ENCODE peak calls at places on chromosomes 6 and 20, in four cellular contexts. G is HCT116; I is CD4-positive, alpha-beta T cell; N is astrocyte of the spinal cord. M is an unnamed sample.

GRCh38 chr6:100115702-100116101 is 121.7 kb upstream of the MCHR2 start:
- DNase-seq in G (no peak), I (no peak), N (no peak), M (no peak)

GRCh38 chr6:21905531-21905930 is 312.0 kb downstream of the SOX4 start:
- DNase-seq in G (no peak), I (no peak), N (no peak), M (no peak)

GRCh38 chr6:122798099-122798641 is 9.1 kb downstream of the SMPDL3A start:
- DNase-seq in G (peak; percentile 83), I (no peak), N (peak; percentile 85), M (no peak)

GRCh38 chr6:11439017-11439420 is 98.5 kb upstream of the TMEM170B start:
- DNase-seq in G (no peak), I (no peak), N (no peak), M (no peak)

GRCh38 chr20:64077094-64077493 is 2.2 kb downstream of the RGS19 start:
- DNase-seq in G (no peak), I (peak; percentile 33), N (no peak), M (peak; percentile 55)

GRCh38 chr6:137926207-137926731 is 59.2 kb downstream of the TNFAIP3 start:
- DNase-seq in G (peak; percentile 38), I (no peak), N (peak; percentile 80), M (no peak)

GRCh38 chr6:144493035-144493910 is 208.1 kb downstream of the UTRN start:
- DNase-seq in G (no peak), I (no peak), N (no peak), M (no peak)

GRCh38 chr6:149456311-149457021 is 28.3 kb downstream of the ZC3H12D start:
- DNase-seq in G (no peak), I (no peak), N (no peak), M (no peak)

GRCh38 chr6:135066806-135067205 is 12.2 kb upstream of the HBS1L start:
- DNase-seq in G (no peak), I (no peak), N (no peak), M (no peak)

GRCh38 chr6:13908955-13909381 is 15.8 kb upstream of the RNF182 start:
- DNase-seq in G (peak; percentile 71), I (peak; percentile 43), N (peak; percentile 81), M (no peak)

GRCh38 chr6:141744971-141745370 is 387.8 kb upstream of the GJE1 start:
- DNase-seq in G (no peak), I (no peak), N (no peak), M (no peak)

GRCh38 chr20:50655325-50655880 is 35.9 kb downstream of the RIPOR3 start:
- DNase-seq in G (no peak), I (no peak), N (peak; percentile 69), M (no peak)

GRCh38 chr20:50663095-50663821 is 28.1 kb downstream of the RIPOR3 start:
- DNase-seq in G (peak; percentile 36), I (no peak), N (no peak), M (no peak)

GRCh38 chr20:50654899-50655298 is 36.4 kb downstream of the RIPOR3 start:
- DNase-seq in G (no peak), I (no peak), N (peak; percentile 27), M (no peak)

GRCh38 chr20:50659975-50660670 is 31.2 kb downstream of the RIPOR3 start:
- DNase-seq in G (no peak), I (no peak), N (no peak), M (no peak)

GRCh38 chr20:50658804-50659380 is 32.5 kb downstream of the RIPOR3 start:
- DNase-seq in G (no peak), I (no peak), N (no peak), M (no peak)
- TF ChIP-seq CTCF in G (no peak), I (no peak), N (no peak), M (no peak)

GRCh38 chr20:57435105-57435497 is 43.9 kb downstream of the RBM38 start:
- DNase-seq in G (no peak), I (no peak), N (no peak), M (no peak)

GRCh38 chr20:57436223-57436545 is 45.0 kb downstream of the RBM38 start:
- DNase-seq in G (no peak), I (no peak), N (no peak), M (no peak)

GRCh38 chr20:57434390-57434700 is 43.1 kb downstream of the RBM38 start:
- DNase-seq in G (no peak), I (no peak), N (no peak), M (no peak)

GRCh38 chr20:57437267-57437666 is 46.1 kb downstream of the RBM38 start:
- DNase-seq in G (no peak), I (no peak), N (no peak), M (no peak)

GRCh38 chr20:57435498-57436222 is 44.5 kb downstream of the RBM38 start:
- DNase-seq in G (peak; percentile 88), I (peak; percentile 26), N (peak; percentile 29), M (no peak)
- TF ChIP-seq CTCF in G (no peak), I (no peak), N (no peak), M (no peak)

GRCh38 chr6:76818451-76818850 is 644.8 kb downstream of the HTR1B start:
- DNase-seq in G (no peak), I (no peak), N (no peak), M (no peak)
- TF ChIP-seq CTCF in G (no peak), I (no peak), N (no peak), M (no peak)

DNA sequence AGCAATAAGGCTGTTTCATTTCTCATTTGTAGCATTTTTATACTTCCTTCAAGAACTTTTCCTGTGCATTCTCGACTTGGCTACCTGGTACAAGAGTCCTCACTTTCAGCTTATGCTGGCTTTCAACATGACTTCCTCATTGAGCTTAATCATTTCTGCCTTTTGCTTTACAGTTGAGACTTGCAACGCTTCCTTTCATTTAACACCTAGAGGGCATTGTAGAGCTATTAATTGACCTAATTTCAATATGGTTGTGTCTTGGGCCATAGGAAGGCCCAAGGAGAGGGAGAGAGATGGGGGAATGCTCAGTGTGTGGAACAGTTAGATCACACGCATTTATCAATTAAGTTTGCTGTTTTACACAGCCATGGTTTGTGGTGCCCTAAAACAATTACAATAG is 37.2 kb downstream of the SLC22A2 start:
- DNase-seq in G (no peak), I (no peak), N (no peak), M (no peak)
- TF ChIP-seq CTCF in G (peak; percentile 37), I (no peak), N (no peak), M (no peak)

GRCh38 chr6:131923356-131923755 is 27.8 kb downstream of the CCN2 start:
- DNase-seq in G (peak; percentile 83), I (no peak), N (peak; percentile 56), M (no peak)
- TF ChIP-seq CTCF in G (peak; percentile 56), I (no peak), N (peak; percentile 69), M (no peak)

DNA sequence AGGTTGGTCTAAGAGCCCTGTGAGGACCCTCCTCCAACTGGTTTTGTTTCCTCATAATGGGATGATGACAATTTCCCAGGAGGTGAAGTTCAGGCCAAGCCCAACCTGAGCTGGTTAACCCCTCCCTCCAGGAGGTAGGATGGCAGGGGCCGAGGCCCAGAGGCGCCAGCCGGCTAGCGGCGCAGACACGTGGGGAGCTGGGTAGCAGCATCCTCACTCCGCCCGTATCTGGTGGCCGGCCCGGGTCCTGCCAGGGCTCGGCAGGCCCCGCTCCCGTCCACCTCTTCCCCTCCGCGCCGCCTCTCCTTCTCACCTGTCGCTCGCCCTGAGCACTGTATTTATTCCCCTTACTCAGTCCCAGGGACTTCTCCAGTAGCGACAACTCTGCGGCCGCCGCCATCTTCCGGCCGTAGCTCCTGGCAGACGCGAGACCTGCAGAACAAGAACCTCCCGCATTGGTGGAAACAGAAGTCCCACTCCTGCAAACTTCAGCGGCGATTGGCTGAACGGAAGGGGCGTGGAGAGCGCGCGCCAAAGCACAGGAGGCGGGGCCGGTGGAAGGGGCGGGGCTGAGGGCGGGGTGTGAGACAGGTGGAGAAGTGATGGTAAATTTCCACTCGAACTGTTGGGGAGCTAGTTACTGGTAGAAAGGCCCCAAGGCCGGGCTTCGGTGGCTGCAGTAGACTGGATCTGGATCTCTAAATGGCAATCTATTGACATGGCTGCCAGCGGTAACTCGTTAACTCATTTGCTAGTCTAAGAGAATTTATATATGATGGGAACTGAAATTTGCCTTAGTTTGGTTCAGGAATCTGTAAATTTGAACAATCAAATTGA is at the start of gene EEF1E1:
- DNase-seq in G (peak; percentile 92), I (peak; percentile 96), N (peak; percentile 96), M (peak; percentile 80)
- TF ChIP-seq CTCF in G (no peak), I (no peak), N (no peak), M (no peak)

GRCh38 chr20:44750081-44750805 is 4.6 kb downstream of the KCNK15 start:
- DNase-seq in G (no peak), I (no peak), N (no peak), M (no peak)
- TF ChIP-seq CTCF in G (no peak), I (no peak), N (peak; percentile 4), M (no peak)

DNA sequence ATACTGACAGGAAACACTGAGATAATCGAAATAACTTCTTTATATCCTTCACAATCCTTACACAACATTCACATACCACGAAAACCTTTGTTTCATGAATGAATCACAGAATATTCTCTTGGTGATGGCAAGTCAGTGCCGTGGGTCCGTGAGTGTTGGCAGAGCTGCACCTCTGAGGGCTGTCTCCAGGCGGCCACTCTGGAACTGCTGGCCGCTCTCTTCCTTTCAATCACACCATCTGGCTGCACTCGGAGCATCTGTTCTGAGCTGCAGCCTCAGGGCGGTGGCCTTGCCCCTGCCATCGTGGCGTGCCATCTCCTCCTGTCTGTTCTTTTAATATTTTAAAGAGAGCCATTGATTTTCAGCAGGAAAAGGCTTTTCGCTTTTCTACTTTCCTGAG is 129.4 kb upstream of the AFDN start:
- DNase-seq in G (no peak), I (no peak), N (peak; percentile 17), M (no peak)
- TF ChIP-seq CTCF in G (no peak), I (no peak), N (no peak), M (no peak)

GRCh38 chr6:158972241-158973233 is 27.5 kb downstream of the RSPH3 start:
- DNase-seq in G (peak; percentile 55), I (no peak), N (peak; percentile 70), M (no peak)
- TF ChIP-seq CTCF in G (peak; percentile 70), I (peak; percentile 88), N (peak; percentile 34), M (peak; percentile 57)